ENCODE peak calls at places on chromosomes 13 and 19, in five cellular contexts. One of them, this sample, is unnamed.

GRCh38 chr19:10639836-10640235 is 14.3 kb upstream of the ILF3 start:
- DNase-seq in iPS DF 6.9: no peak
- DNase-seq in esophagus squamous epithelium: no peak
- DNase-seq in fibroblast of lung: no peak
- DNase-seq in cardiac muscle cell: no peak
- DNase-seq in this sample: no peak

GRCh38 chr19:11281336-11282049 is 14.5 kb upstream of the TSPAN16 start:
- DNase-seq in iPS DF 6.9: no peak
- DNase-seq in esophagus squamous epithelium: no peak
- DNase-seq in fibroblast of lung: no peak
- DNase-seq in cardiac muscle cell: peak; percentile 44
- DNase-seq in this sample: no peak

GRCh38 chr19:16912780-16913179 is 24.0 kb downstream of the F2RL3 start:
- DNase-seq in iPS DF 6.9: no peak
- DNase-seq in esophagus squamous epithelium: no peak
- DNase-seq in fibroblast of lung: no peak
- DNase-seq in cardiac muscle cell: no peak
- DNase-seq in this sample: no peak

GRCh38 chr13:106522898-106523525 is 12.4 kb downstream of the EFNB2 start:
- DNase-seq in iPS DF 6.9: no peak
- DNase-seq in esophagus squamous epithelium: no peak
- DNase-seq in fibroblast of lung: no peak
- DNase-seq in cardiac muscle cell: no peak
- DNase-seq in this sample: no peak

GRCh38 chr13:41648314-41648935 is 191.1 kb downstream of the RGCC start:
- DNase-seq in iPS DF 6.9: no peak
- DNase-seq in esophagus squamous epithelium: no peak
- DNase-seq in fibroblast of lung: no peak
- DNase-seq in cardiac muscle cell: peak; percentile 62
- DNase-seq in this sample: no peak

GRCh38 chr19:47363758-47364529 is 14.8 kb downstream of the DHX34 start:
- DNase-seq in iPS DF 6.9: no peak
- DNase-seq in esophagus squamous epithelium: no peak
- DNase-seq in fibroblast of lung: peak; percentile 48
- DNase-seq in cardiac muscle cell: peak; percentile 43
- DNase-seq in this sample: peak; percentile 22

GRCh38 chr13:40243047-40243446 is 423.4 kb downstream of the FOXO1 start:
- DNase-seq in iPS DF 6.9: no peak
- DNase-seq in esophagus squamous epithelium: no peak
- DNase-seq in fibroblast of lung: no peak
- DNase-seq in cardiac muscle cell: no peak
- DNase-seq in this sample: no peak

GRCh38 chr13:84985860-84986259 is 813.4 kb downstream of the SLITRK6 start:
- DNase-seq in iPS DF 6.9: no peak
- DNase-seq in esophagus squamous epithelium: no peak
- DNase-seq in fibroblast of lung: no peak
- DNase-seq in cardiac muscle cell: no peak
- DNase-seq in this sample: no peak

GRCh38 chr13:64925727-64926126 is 2304.4 kb downstream of the PCDH9 start:
- DNase-seq in iPS DF 6.9: no peak
- DNase-seq in esophagus squamous epithelium: no peak
- DNase-seq in fibroblast of lung: no peak
- DNase-seq in cardiac muscle cell: no peak
- DNase-seq in this sample: no peak

GRCh38 chr19:43525836-43526771 is 897 bp downstream of the ETHE1 start:
- DNase-seq in iPS DF 6.9: no peak
- DNase-seq in esophagus squamous epithelium: no peak
- DNase-seq in fibroblast of lung: no peak
- DNase-seq in cardiac muscle cell: no peak
- DNase-seq in this sample: no peak

GRCh38 chr19:14114854-14115253 is 2.7 kb downstream of the PRKACA start:
- DNase-seq in iPS DF 6.9: no peak
- DNase-seq in esophagus squamous epithelium: no peak
- DNase-seq in fibroblast of lung: no peak
- DNase-seq in cardiac muscle cell: peak; percentile 39
- DNase-seq in this sample: peak; percentile 49

GRCh38 chr13:111459803-111460547 is 139.5 kb downstream of the TEX29 start:
- DNase-seq in iPS DF 6.9: no peak
- DNase-seq in esophagus squamous epithelium: no peak
- DNase-seq in fibroblast of lung: no peak
- DNase-seq in cardiac muscle cell: no peak
- DNase-seq in this sample: no peak

GRCh38 chr19:5692785-5693194 is 2.7 kb downstream of the RPL36 start:
- DNase-seq in iPS DF 6.9: no peak
- DNase-seq in esophagus squamous epithelium: no peak
- DNase-seq in fibroblast of lung: no peak
- DNase-seq in cardiac muscle cell: no peak
- DNase-seq in this sample: no peak

GRCh38 chr13:41546372-41547252 is 89.3 kb downstream of the RGCC start:
- DNase-seq in iPS DF 6.9: no peak
- DNase-seq in esophagus squamous epithelium: no peak
- DNase-seq in fibroblast of lung: peak; percentile 51
- DNase-seq in cardiac muscle cell: peak; percentile 36
- DNase-seq in this sample: peak; percentile 8

GRCh38 chr13:50451609-50452008 is 391.9 kb downstream of the DLEU7 start:
- DNase-seq in iPS DF 6.9: no peak
- DNase-seq in esophagus squamous epithelium: no peak
- DNase-seq in fibroblast of lung: no peak
- DNase-seq in cardiac muscle cell: peak; percentile 17
- DNase-seq in this sample: peak; percentile 21

GRCh38 chr13:101576977-101577376 is 124.5 kb downstream of the ITGBL1 start:
- DNase-seq in iPS DF 6.9: no peak
- DNase-seq in esophagus squamous epithelium: no peak
- DNase-seq in fibroblast of lung: no peak
- DNase-seq in cardiac muscle cell: no peak
- DNase-seq in this sample: no peak

GRCh38 chr13:26168276-26168814 is 53.8 kb downstream of the RNF6 start:
- DNase-seq in iPS DF 6.9: no peak
- DNase-seq in esophagus squamous epithelium: no peak
- DNase-seq in fibroblast of lung: peak; percentile 38
- DNase-seq in cardiac muscle cell: peak; percentile 30
- DNase-seq in this sample: no peak

GRCh38 chr13:83286737-83287136 is 595.5 kb downstream of the SLITRK1 start:
- DNase-seq in iPS DF 6.9: no peak
- DNase-seq in esophagus squamous epithelium: no peak
- DNase-seq in fibroblast of lung: peak; percentile 46
- DNase-seq in cardiac muscle cell: peak; percentile 15
- DNase-seq in this sample: no peak

GRCh38 chr19:29375429-29376093 is 150.2 kb upstream of the VSTM2B start:
- DNase-seq in iPS DF 6.9: no peak
- DNase-seq in esophagus squamous epithelium: no peak
- DNase-seq in fibroblast of lung: no peak
- DNase-seq in cardiac muscle cell: no peak
- DNase-seq in this sample: no peak

GRCh38 chr13:48561461-48562224 is 28.8 kb upstream of the RCBTB2 start:
- DNase-seq in iPS DF 6.9: no peak
- DNase-seq in esophagus squamous epithelium: no peak
- DNase-seq in fibroblast of lung: no peak
- DNase-seq in cardiac muscle cell: no peak
- DNase-seq in this sample: no peak

GRCh38 chr19:50564229-50565105 is 3.8 kb downstream of the LRRC4B start:
- DNase-seq in iPS DF 6.9: no peak
- DNase-seq in esophagus squamous epithelium: no peak
- DNase-seq in fibroblast of lung: no peak
- DNase-seq in cardiac muscle cell: no peak
- DNase-seq in this sample: no peak

GRCh38 chr19:50565984-50566903 is 2.0 kb downstream of the LRRC4B start:
- DNase-seq in iPS DF 6.9: no peak
- DNase-seq in esophagus squamous epithelium: no peak
- DNase-seq in fibroblast of lung: no peak
- DNase-seq in cardiac muscle cell: no peak
- DNase-seq in this sample: no peak

GRCh38 chr19:50562329-50562728 is 5.9 kb downstream of the LRRC4B start:
- DNase-seq in iPS DF 6.9: no peak
- DNase-seq in esophagus squamous epithelium: no peak
- DNase-seq in fibroblast of lung: no peak
- DNase-seq in cardiac muscle cell: no peak
- DNase-seq in this sample: no peak

GRCh38 chr19:50562996-50563395 is 5.2 kb downstream of the LRRC4B start:
- DNase-seq in iPS DF 6.9: no peak
- DNase-seq in esophagus squamous epithelium: no peak
- DNase-seq in fibroblast of lung: no peak
- DNase-seq in cardiac muscle cell: no peak
- DNase-seq in this sample: no peak

DNA sequence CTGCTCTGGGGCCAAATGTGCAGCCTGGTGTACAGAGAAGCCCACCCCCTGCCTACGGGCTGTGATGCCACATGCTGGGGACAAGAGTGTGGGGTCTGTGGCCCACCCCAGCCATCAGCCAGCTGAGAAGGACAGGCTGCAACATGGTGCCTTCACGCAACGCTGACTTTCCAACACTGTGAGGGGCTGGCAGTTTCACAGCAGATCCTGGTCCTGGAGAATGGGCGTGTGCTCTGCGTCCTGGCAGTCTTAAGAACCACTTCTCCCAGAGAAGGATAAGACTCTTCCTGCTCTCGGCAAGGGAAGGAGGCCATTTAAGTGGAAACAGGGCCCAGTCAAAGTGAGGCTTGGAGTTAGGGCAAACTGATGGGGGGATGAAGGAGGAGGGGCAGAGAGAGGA is 4.6 kb downstream of the LRRC4B start:
- DNase-seq in iPS DF 6.9: no peak
- DNase-seq in esophagus squamous epithelium: no peak
- DNase-seq in fibroblast of lung: no peak
- DNase-seq in cardiac muscle cell: no peak
- DNase-seq in this sample: no peak
- H3K27me3 ChIP-seq in iPS DF 6.9: no peaks in the 10 kb centered on the region
- H3K27me3 ChIP-seq in esophagus squamous epithelium: peaks cover 5% of the 10 kb centered on the region
- H3K27me3 ChIP-seq in fibroblast of lung: no peaks in the 10 kb centered on the region
- H3K27me3 ChIP-seq in cardiac muscle cell: peaks cover 42% of the 10 kb centered on the region
- H3K27me3 ChIP-seq in this sample: peaks cover 35% of the 10 kb centered on the region

GRCh38 chr13:112983042-112983305 is 14.0 kb downstream of the MCF2L start:
- DNase-seq in iPS DF 6.9: no peak
- DNase-seq in esophagus squamous epithelium: no peak
- DNase-seq in fibroblast of lung: no peak
- DNase-seq in cardiac muscle cell: no peak
- DNase-seq in this sample: no peak
- H3K4me3 ChIP-seq in iPS DF 6.9: no peak overlapping the region
- H3K4me3 ChIP-seq in esophagus squamous epithelium: no peak overlapping the region
- H3K4me3 ChIP-seq in fibroblast of lung: no peak overlapping the region
- H3K4me3 ChIP-seq in cardiac muscle cell: no peak overlapping the region
- H3K4me3 ChIP-seq in this sample: no peak overlapping the region

GRCh38 chr19:2992958-2993357 is 15.6 kb downstream of the TLE6 start:
- DNase-seq in iPS DF 6.9: no peak
- DNase-seq in esophagus squamous epithelium: no peak
- DNase-seq in fibroblast of lung: no peak
- DNase-seq in cardiac muscle cell: no peak
- DNase-seq in this sample: no peak

GRCh38 chr19:2993579-2993978 is 16.2 kb downstream of the TLE6 start:
- DNase-seq in iPS DF 6.9: no peak
- DNase-seq in esophagus squamous epithelium: no peak
- DNase-seq in fibroblast of lung: no peak
- DNase-seq in cardiac muscle cell: no peak
- DNase-seq in this sample: no peak

GRCh38 chr19:2998642-2999041 is 21.3 kb downstream of the TLE6 start:
- DNase-seq in iPS DF 6.9: no peak
- DNase-seq in esophagus squamous epithelium: no peak
- DNase-seq in fibroblast of lung: no peak
- DNase-seq in cardiac muscle cell: no peak
- DNase-seq in this sample: no peak

GRCh38 chr19:2997720-2998119 is 20.4 kb downstream of the TLE6 start:
- DNase-seq in iPS DF 6.9: no peak
- DNase-seq in esophagus squamous epithelium: no peak
- DNase-seq in fibroblast of lung: no peak
- DNase-seq in cardiac muscle cell: no peak
- DNase-seq in this sample: no peak

DNA sequence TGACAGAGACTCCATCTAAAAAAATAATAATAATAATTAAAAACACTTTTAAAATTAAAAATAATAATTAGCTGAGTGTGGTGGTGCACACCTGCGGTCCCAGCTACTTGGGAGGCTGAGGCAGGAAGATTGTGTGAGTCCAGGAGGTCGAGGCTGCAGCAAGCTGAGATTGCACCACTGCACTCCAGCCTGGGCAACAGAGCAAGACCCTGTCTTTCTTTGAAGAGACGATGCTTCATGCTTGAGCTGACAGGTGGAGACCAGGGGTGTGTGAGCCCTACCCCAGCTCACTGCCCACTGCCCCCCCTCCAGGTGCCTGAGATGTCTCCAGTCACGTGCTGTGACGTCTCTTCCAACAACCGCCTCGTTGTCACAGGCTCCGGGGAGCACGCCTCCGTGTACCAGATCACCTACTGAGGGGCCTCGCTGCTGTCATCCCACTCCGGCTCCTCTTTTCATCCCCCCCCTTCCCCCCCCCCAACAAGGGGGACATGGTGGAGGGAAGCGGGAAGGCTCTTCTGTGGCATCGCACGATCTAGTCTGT is 17.3 kb downstream of the TLE6 start:
- DNase-seq in iPS DF 6.9: no peak
- DNase-seq in esophagus squamous epithelium: no peak
- DNase-seq in fibroblast of lung: no peak
- DNase-seq in cardiac muscle cell: no peak
- DNase-seq in this sample: no peak
- H3K27me3 ChIP-seq in iPS DF 6.9: no peaks in the 10 kb centered on the region
- H3K27me3 ChIP-seq in esophagus squamous epithelium: no peaks in the 10 kb centered on the region
- H3K27me3 ChIP-seq in fibroblast of lung: no peaks in the 10 kb centered on the region
- H3K27me3 ChIP-seq in cardiac muscle cell: no peaks in the 10 kb centered on the region
- H3K27me3 ChIP-seq in this sample: no peaks in the 10 kb centered on the region

GRCh38 chr19:34178276-34178614 is 5.9 kb downstream of the LSM14A start:
- DNase-seq in iPS DF 6.9: no peak
- DNase-seq in esophagus squamous epithelium: no peak
- DNase-seq in fibroblast of lung: no peak
- DNase-seq in cardiac muscle cell: no peak
- DNase-seq in this sample: no peak

GRCh38 chr19:34173145-34173956 is 1.0 kb downstream of the LSM14A start:
- DNase-seq in iPS DF 6.9: peak; percentile 16
- DNase-seq in esophagus squamous epithelium: no peak
- DNase-seq in fibroblast of lung: peak; percentile 41
- DNase-seq in cardiac muscle cell: peak; percentile 61
- DNase-seq in this sample: peak; percentile 52

GRCh38 chr19:34180273-34180672 is 8.0 kb downstream of the LSM14A start:
- DNase-seq in iPS DF 6.9: no peak
- DNase-seq in esophagus squamous epithelium: no peak
- DNase-seq in fibroblast of lung: no peak
- DNase-seq in cardiac muscle cell: no peak
- DNase-seq in this sample: no peak

GRCh38 chr19:34179066-34179465 is 6.8 kb downstream of the LSM14A start:
- DNase-seq in iPS DF 6.9: no peak
- DNase-seq in esophagus squamous epithelium: no peak
- DNase-seq in fibroblast of lung: no peak
- DNase-seq in cardiac muscle cell: no peak
- DNase-seq in this sample: no peak

DNA sequence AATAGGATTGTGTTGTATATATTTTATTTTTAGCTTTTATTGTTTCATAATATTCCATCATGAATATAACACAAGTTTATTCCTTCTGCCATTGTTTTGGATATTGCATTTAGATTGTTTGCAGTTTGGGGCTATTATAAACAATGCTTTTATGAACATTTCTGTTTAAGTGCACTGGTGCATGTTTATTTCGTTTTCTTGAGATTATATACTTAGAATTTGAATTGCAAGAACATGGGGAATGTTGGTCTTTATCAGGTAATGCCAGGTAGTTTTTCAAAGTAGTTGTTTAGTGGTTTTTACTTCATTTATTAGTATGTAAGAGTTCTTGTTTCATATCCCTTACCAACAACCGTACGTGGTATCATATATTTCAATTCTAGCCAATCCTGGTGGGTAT is 4.3 kb downstream of the LSM14A start:
- DNase-seq in iPS DF 6.9: no peak
- DNase-seq in esophagus squamous epithelium: no peak
- DNase-seq in fibroblast of lung: no peak
- DNase-seq in cardiac muscle cell: no peak
- DNase-seq in this sample: no peak
- H3K4me3 ChIP-seq in iPS DF 6.9: no peak overlapping the region
- H3K4me3 ChIP-seq in esophagus squamous epithelium: no peak overlapping the region
- H3K4me3 ChIP-seq in fibroblast of lung: no peak overlapping the region
- H3K4me3 ChIP-seq in cardiac muscle cell: no peak overlapping the region
- H3K4me3 ChIP-seq in this sample: no peak overlapping the region

GRCh38 chr19:19250196-19250801 is 22.8 kb downstream of the TM6SF2 start:
- DNase-seq in iPS DF 6.9: no peak
- DNase-seq in esophagus squamous epithelium: no peak
- DNase-seq in fibroblast of lung: no peak
- DNase-seq in cardiac muscle cell: no peak
- DNase-seq in this sample: no peak
- H3K27me3 ChIP-seq in iPS DF 6.9: peaks cover 4% of the 10 kb centered on the region
- H3K27me3 ChIP-seq in esophagus squamous epithelium: no peaks in the 10 kb centered on the region
- H3K27me3 ChIP-seq in fibroblast of lung: peaks cover 24% of the 10 kb centered on the region
- H3K27me3 ChIP-seq in cardiac muscle cell: peaks cover 25% of the 10 kb centered on the region
- H3K27me3 ChIP-seq in this sample: peaks cover 61% of the 10 kb centered on the region

This sample was measured in MG63.